ENCODE peak calls at places on chromosomes 16 and 17, in five cellular contexts. G is effector memory CD4-positive, alpha-beta T cell; I is CD8-positive, alpha-beta memory T cell; Y is suprapubic skin; C is ovary. L is an unnamed sample. For H3K4me1, the result is how much of the 10 kb centered on the place peaks cover.

GRCh38 chr17:78173025-78173715 is 4.8 kb downstream of the SYNGR2 start:
- DNase-seq in G (no peak), I (peak), Y (no peak), C (no peak), L (no peak)

GRCh38 chr17:76240461-76241204 is at the start of gene RNF157:
- DNase-seq in G (peak), I (peak), Y (no peak), C (peak), L (no peak)

GRCh38 chr16:52573365-52574104 is 26.6 kb upstream of the TOX3 start:
- DNase-seq in G (no peak), I (no peak), Y (no peak), C (no peak), L (no peak)

GRCh38 chr16:76583466-76583865 is 306.3 kb downstream of the CNTNAP4 start:
- DNase-seq in G (no peak), I (no peak), Y (no peak), C (no peak), L (no peak)

GRCh38 chr17:79111097-79111496 is 36.5 kb downstream of the ENGASE start:
- DNase-seq in G (no peak), I (no peak), Y (no peak), C (no peak), L (no peak)

GRCh38 chr16:15033309-15033707 is 22.6 kb downstream of the NTAN1 start:
- DNase-seq in G (no peak), I (no peak), Y (no peak), C (no peak), L (no peak)

GRCh38 chr17:6178959-6179358 is 108.8 kb downstream of the WSCD1 start:
- DNase-seq in G (no peak), I (no peak), Y (no peak), C (no peak), L (no peak)

GRCh38 chr17:81556175-81556691 is 4.1 kb upstream of the FAAP100 start:
- DNase-seq in G (no peak), I (no peak), Y (no peak), C (no peak), L (no peak)

GRCh38 chr16:962901-963814 is 7.6 kb downstream of the LMF1 start:
- DNase-seq in G (no peak), I (no peak), Y (peak), C (no peak), L (no peak)

GRCh38 chr17:28532063-28532960 is 20.1 kb downstream of the UNC119 start:
- DNase-seq in G (no peak), I (no peak), Y (no peak), C (no peak), L (no peak)

GRCh38 chr17:38914741-38915638 is 10.4 kb upstream of the LASP1NB start:
- DNase-seq in G (no peak), I (no peak), Y (peak), C (peak), L (no peak)

GRCh38 chr17:62703269-62703775 is 75.9 kb downstream of the MRC2 start:
- DNase-seq in G (no peak), I (no peak), Y (no peak), C (peak), L (no peak)

GRCh38 chr17:62705116-62705515 is 77.6 kb downstream of the MRC2 start:
- DNase-seq in G (no peak), I (no peak), Y (no peak), C (no peak), L (no peak)

GRCh38 chr17:62704381-62704971 is 77.0 kb downstream of the MRC2 start:
- DNase-seq in G (no peak), I (no peak), Y (no peak), C (peak), L (no peak)

GRCh38 chr17:62702746-62703268 is 75.3 kb downstream of the MRC2 start:
- DNase-seq in G (no peak), I (no peak), Y (no peak), C (no peak), L (no peak)

DNA sequence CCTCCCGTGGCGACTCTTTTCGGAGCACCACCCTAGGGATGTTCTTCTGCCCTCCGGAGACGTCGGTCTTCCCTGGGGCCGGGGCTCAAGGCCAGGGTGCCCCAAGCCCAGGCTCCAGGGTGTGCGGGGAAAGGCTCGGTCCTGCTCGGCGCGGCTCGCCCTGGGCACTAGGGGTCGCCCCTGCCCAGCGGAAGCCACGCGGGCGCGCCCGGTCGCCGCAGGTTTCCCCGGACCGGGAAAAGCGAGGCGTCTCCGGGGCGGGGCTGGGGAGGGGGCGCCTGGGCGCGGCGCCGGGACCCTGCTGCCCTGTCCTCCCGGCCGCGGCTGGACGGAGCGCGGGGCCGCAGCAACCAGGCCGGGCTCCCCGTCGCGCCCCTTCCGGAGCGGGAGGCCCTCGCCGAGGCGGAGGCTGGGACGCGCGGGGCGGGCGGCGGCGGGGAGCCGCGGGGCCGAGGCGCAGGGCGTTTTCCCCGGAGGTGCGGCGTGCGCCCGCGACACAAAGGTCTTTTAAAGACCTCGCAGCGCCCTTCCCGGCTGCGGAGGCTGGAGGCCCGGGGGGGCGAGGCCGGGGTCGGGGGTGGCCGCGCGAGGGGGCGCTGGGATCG is 76.4 kb downstream of the MRC2 start:
- DNase-seq in G (peak), I (peak), Y (no peak), C (peak), L (no peak)
- H3K4me3 ChIP-seq in G (peak), I (peak), Y (peak), C (peak), L (peak)

GRCh38 chr16:28309811-28310311 is 17.5 kb downstream of the SBK1 start:
- DNase-seq in G (peak), I (peak), Y (no peak), C (no peak), L (no peak)
- H3K4me1 ChIP-seq in G (under half), I (half or more), Y (under half), C (under half), L (under half)

GRCh38 chr17:44279586-44280344 is 11.8 kb upstream of the SLC4A1 start:
- DNase-seq in G (no peak), I (peak), Y (no peak), C (peak), L (peak)
- H3K27ac ChIP-seq in G (no peak), I (peak), Y (no peak), C (peak), L (no peak)

GRCh38 chr17:3963214-3964201 is 729 bp downstream of the ATP2A3 start:
- DNase-seq in G (peak), I (peak), Y (no peak), C (no peak), L (no peak)
- H3K4me3 ChIP-seq in G (peak), I (peak), Y (peak), C (peak), L (peak)

GRCh38 chr17:66540131-66540781 is 237.8 kb downstream of the PRKCA start:
- DNase-seq in G (no peak), I (no peak), Y (no peak), C (peak), L (no peak)
- H3K4me1 ChIP-seq in G (under half), I (half or more), Y (under half), C (under half), L (under half)